ENCODE peak calls at places on chromosome 14, in eight cellular contexts. P is occipital lobe; V is activated CD4-positive, alpha-beta T cell treated with anti-CD3 and anti-CD28 coated beads for 24 hours; Q is naive thymus-derived CD8-positive, alpha-beta T cell; T is SK-MEL-5; W is ELR; B is nucleus accumbens; Z is skeletal muscle cell. C is an unnamed sample.

GRCh38 chr14:22483863-22484593 is 105.0 kb downstream of the DAD1 start:
- DNase-seq in P (no peak), V (no peak), Q (no peak), T (no peak), W (no peak), B (no peak), Z (no peak), C (peak)

GRCh38 chr14:75832621-75833297 is 149.0 kb downstream of the TGFB3 start:
- DNase-seq in P (no peak), V (no peak), Q (no peak), T (no peak), W (peak), B (no peak), Z (peak), C (no peak)

GRCh38 chr14:44404021-44404420 is 103.1 kb downstream of the FSCB start:
- DNase-seq in P (no peak), V (no peak), Q (no peak), T (no peak), W (peak), B (no peak), Z (no peak), C (peak)

GRCh38 chr14:20499108-20499507 is 6.2 kb upstream of the RNASE10 start:
- DNase-seq in P (no peak), V (no peak), Q (no peak), T (no peak), W (no peak), B (no peak), Z (no peak), C (peak)

GRCh38 chr14:57408037-57408436 is 17.7 kb downstream of the NAA30 start:
- DNase-seq in P (no peak), V (no peak), Q (no peak), T (no peak), W (no peak), B (no peak), Z (no peak), C (no peak)

GRCh38 chr14:106318700-106319099 is 792.3 kb downstream of the TMEM121 start:
- DNase-seq in P (no peak), V (peak), Q (peak), T (no peak), W (no peak), B (no peak), Z (no peak), C (peak)

GRCh38 chr14:24712909-24713308 is 78.9 kb upstream of the GZMB start:
- DNase-seq in P (no peak), V (no peak), Q (no peak), T (no peak), W (no peak), B (no peak), Z (no peak), C (no peak)

GRCh38 chr14:104228716-104229620 is 90.6 kb downstream of the KIF26A start:
- DNase-seq in P (no peak), V (no peak), Q (no peak), T (no peak), W (no peak), B (no peak), Z (no peak), C (no peak)

GRCh38 chr14:34699873-34700621 is 14.3 kb downstream of the CFL2 start:
- DNase-seq in P (no peak), V (no peak), Q (no peak), T (peak), W (peak), B (no peak), Z (peak), C (peak)

GRCh38 chr14:66600416-66600815 is 92.5 kb downstream of the GPHN start:
- DNase-seq in P (no peak), V (no peak), Q (no peak), T (peak), W (peak), B (no peak), Z (no peak), C (no peak)

GRCh38 chr14:86086962-86087361 is 557.0 kb downstream of the FLRT2 start:
- DNase-seq in P (no peak), V (no peak), Q (no peak), T (no peak), W (no peak), B (no peak), Z (no peak), C (peak)

GRCh38 chr14:25375639-25376038 is 325.7 kb upstream of the STXBP6 start:
- DNase-seq in P (no peak), V (no peak), Q (no peak), T (no peak), W (no peak), B (no peak), Z (no peak), C (no peak)

GRCh38 chr14:67734675-67735074 is 33.0 kb downstream of the RDH12 start:
- DNase-seq in P (no peak), V (no peak), Q (no peak), T (no peak), W (peak), B (no peak), Z (no peak), C (no peak)